ENCODE peak calls at places on chromosomes 5 and 9, in five cellular contexts. One of them, this sample, is unnamed.

GRCh38 chr5:124670672-124671592 is 75.5 kb downstream of the ZNF608 start:
- DNase-seq in fibroblast of lung: no peak
- DNase-seq in HT-29: no peak
- DNase-seq in mesenchymal stem cell: no peak
- DNase-seq in CD8-positive, alpha-beta T cell: no peak
- DNase-seq in this sample: no peak

GRCh38 chr9:29659014-29659413 is 2085.7 kb upstream of the C9orf72 start:
- DNase-seq in mesenchymal stem cell: no peak
- DNase-seq in CD8-positive, alpha-beta T cell: no peak
- DNase-seq in HT-29: no peak
- DNase-seq in fibroblast of lung: no peak
- DNase-seq in this sample: no peak

GRCh38 chr5:179568731-179569130 is 18.4 kb downstream of the RUFY1 start:
- DNase-seq in mesenchymal stem cell: peak
- DNase-seq in CD8-positive, alpha-beta T cell: no peak
- DNase-seq in fibroblast of lung: peak
- DNase-seq in HT-29: no peak
- DNase-seq in this sample: no peak

GRCh38 chr5:173963867-173964429 is 25.0 kb upstream of the C5orf47 start:
- DNase-seq in HT-29: peak
- DNase-seq in mesenchymal stem cell: no peak
- DNase-seq in fibroblast of lung: peak
- DNase-seq in CD8-positive, alpha-beta T cell: peak
- DNase-seq in this sample: no peak

GRCh38 chr9:18658764-18659705 is 185.1 kb downstream of the ADAMTSL1 start:
- DNase-seq in mesenchymal stem cell: no peak
- DNase-seq in CD8-positive, alpha-beta T cell: no peak
- DNase-seq in fibroblast of lung: peak
- DNase-seq in HT-29: no peak
- DNase-seq in this sample: no peak

GRCh38 chr9:74887041-74887980 is at the start of gene TRPM6:
- DNase-seq in CD8-positive, alpha-beta T cell: no peak
- DNase-seq in HT-29: peak
- DNase-seq in mesenchymal stem cell: peak
- DNase-seq in fibroblast of lung: peak
- DNase-seq in this sample: no peak

GRCh38 chr5:96909003-96909402 is 26.9 kb upstream of the LNPEP start:
- DNase-seq in HT-29: no peak
- DNase-seq in CD8-positive, alpha-beta T cell: no peak
- DNase-seq in fibroblast of lung: no peak
- DNase-seq in mesenchymal stem cell: no peak
- DNase-seq in this sample: no peak

GRCh38 chr9:37201581-37201980 is 81.2 kb downstream of the ZCCHC7 start:
- DNase-seq in mesenchymal stem cell: no peak
- DNase-seq in fibroblast of lung: no peak
- DNase-seq in HT-29: no peak
- DNase-seq in CD8-positive, alpha-beta T cell: no peak
- DNase-seq in this sample: no peak

GRCh38 chr5:849651-850301 is 1.0 kb downstream of the ZDHHC11 start:
- DNase-seq in CD8-positive, alpha-beta T cell: no peak
- DNase-seq in mesenchymal stem cell: peak
- DNase-seq in fibroblast of lung: no peak
- DNase-seq in HT-29: peak
- DNase-seq in this sample: no peak

GRCh38 chr5:103472820-103473219 is 89.8 kb downstream of the NUDT12 start:
- DNase-seq in fibroblast of lung: peak
- DNase-seq in mesenchymal stem cell: peak
- DNase-seq in CD8-positive, alpha-beta T cell: no peak
- DNase-seq in HT-29: no peak
- DNase-seq in this sample: no peak

GRCh38 chr9:130825051-130825651 is 9.9 kb upstream of the ABL1 start:
- DNase-seq in mesenchymal stem cell: peak
- DNase-seq in fibroblast of lung: peak
- DNase-seq in CD8-positive, alpha-beta T cell: no peak
- DNase-seq in HT-29: no peak
- DNase-seq in this sample: no peak

GRCh38 chr9:116154976-116155699 is 1.5 kb downstream of the PAPPA start:
- DNase-seq in HT-29: no peak
- DNase-seq in mesenchymal stem cell: peak
- DNase-seq in fibroblast of lung: peak
- DNase-seq in CD8-positive, alpha-beta T cell: no peak
- DNase-seq in this sample: no peak

GRCh38 chr5:168529361-168530234 is 493 bp downstream of the FBLL1 start:
- DNase-seq in fibroblast of lung: no peak
- DNase-seq in HT-29: no peak
- DNase-seq in mesenchymal stem cell: peak
- DNase-seq in CD8-positive, alpha-beta T cell: no peak
- DNase-seq in this sample: no peak

GRCh38 chr5:177447611-177448243 is 1.1 kb downstream of the PRR7 start:
- DNase-seq in CD8-positive, alpha-beta T cell: no peak
- DNase-seq in fibroblast of lung: peak
- DNase-seq in HT-29: peak
- DNase-seq in mesenchymal stem cell: peak
- DNase-seq in this sample: no peak

GRCh38 chr5:73437126-73438047 is 11.2 kb downstream of the FOXD1 start:
- DNase-seq in mesenchymal stem cell: peak
- DNase-seq in HT-29: peak
- DNase-seq in fibroblast of lung: peak
- DNase-seq in CD8-positive, alpha-beta T cell: no peak
- DNase-seq in this sample: no peak

GRCh38 chr5:38113880-38114279 is 144.5 kb upstream of the EGFLAM start:
- DNase-seq in CD8-positive, alpha-beta T cell: no peak
- DNase-seq in fibroblast of lung: no peak
- DNase-seq in HT-29: no peak
- DNase-seq in mesenchymal stem cell: no peak
- DNase-seq in this sample: no peak

GRCh38 chr5:157855404-157855994 is 3.4 kb downstream of the CLINT1 start:
- DNase-seq in HT-29: peak
- DNase-seq in fibroblast of lung: peak
- DNase-seq in mesenchymal stem cell: peak
- DNase-seq in CD8-positive, alpha-beta T cell: peak
- DNase-seq in this sample: no peak

This sample was measured in GM18507.